ENCODE peak calls at places on chromosomes 4 and X, in seven cellular contexts. Y is Peyer's patch, D is iPS DF 6.9, B is mammary epithelial cell, U is brain microvascular endothelial cell, S is ovary, R is GM23338. C is an unnamed sample.

GRCh38 chrX:66676990-66677389 is 38.1 kb upstream of the EDA2R start:
- DNase-seq in Y (no peak), D (no peak), B (peak), U (peak), S (no peak), R (no peak), C (no peak)

GRCh38 chr4:85866508-85866907 is 391.6 kb downstream of the ARHGAP24 start:
- DNase-seq in Y (no peak), D (no peak), B (no peak), U (no peak), S (no peak), R (no peak), C (no peak)

GRCh38 chr4:134470544-134470943 is 269.0 kb upstream of the PABPC4L start:
- DNase-seq in Y (no peak), D (peak), B (no peak), U (peak), S (no peak), R (peak), C (no peak)

GRCh38 chr4:123505457-123506310 is 109.1 kb downstream of the SPRY1 start:
- DNase-seq in Y (peak), D (peak), B (no peak), U (peak), S (peak), R (peak), C (no peak)

GRCh38 chr4:24816797-24817196 is 21.4 kb downstream of the SOD3 start:
- DNase-seq in Y (no peak), D (no peak), B (no peak), U (no peak), S (no peak), R (no peak), C (no peak)

GRCh38 chrX:34893741-34894140 is 48.9 kb upstream of the FAM47B start:
- DNase-seq in Y (no peak), D (no peak), B (no peak), U (no peak), S (no peak), R (no peak), C (no peak)

GRCh38 chr4:76605099-76605563 is 170.1 kb downstream of the SHROOM3 start:
- DNase-seq in Y (no peak), D (no peak), B (no peak), U (no peak), S (no peak), R (no peak), C (no peak)

GRCh38 chr4:84849051-84849640 is 117.3 kb downstream of the WDFY3 start:
- DNase-seq in Y (no peak), D (no peak), B (no peak), U (no peak), S (no peak), R (no peak), C (no peak)

GRCh38 chrX:20571611-20572010 is 304.9 kb upstream of the RPS6KA3 start:
- DNase-seq in Y (no peak), D (no peak), B (no peak), U (no peak), S (no peak), R (peak), C (no peak)

GRCh38 chrX:153460826-153461225 is 9.6 kb downstream of the HAUS7 start:
- DNase-seq in Y (peak), D (no peak), B (no peak), U (no peak), S (peak), R (peak), C (no peak)

GRCh38 chrX:129629837-129630236 is 24.9 kb downstream of the APLN start:
- DNase-seq in Y (no peak), D (no peak), B (no peak), U (no peak), S (no peak), R (no peak), C (no peak)

GRCh38 chrX:107323786-107324492 is 117.5 kb downstream of the DNAAF6 start:
- DNase-seq in Y (no peak), D (no peak), B (no peak), U (no peak), S (no peak), R (no peak), C (no peak)

GRCh38 chr4:93174598-93174997 is 654.0 kb upstream of the ATOH1 start:
- DNase-seq in Y (no peak), D (no peak), B (no peak), U (no peak), S (no peak), R (no peak), C (no peak)

GRCh38 chrX:112832481-112833095 is 8.0 kb downstream of the AMOT start:
- DNase-seq in Y (no peak), D (no peak), B (peak), U (no peak), S (no peak), R (peak), C (no peak)

GRCh38 chr4:23903859-23904438 is 14.1 kb upstream of the PPARGC1A start:
- DNase-seq in Y (no peak), D (no peak), B (no peak), U (no peak), S (no peak), R (no peak), C (no peak)

GRCh38 chrX:145729635-145730034 is 88.0 kb upstream of the SLITRK2 start:
- DNase-seq in Y (no peak), D (no peak), B (no peak), U (peak), S (no peak), R (no peak), C (no peak)

GRCh38 chrX:151713859-151714258 is 2.0 kb upstream of the FATE1 start:
- DNase-seq in Y (no peak), D (no peak), B (peak), U (peak), S (no peak), R (peak), C (no peak)

GRCh38 chrX:133516691-133517090 is 101.4 kb upstream of the GPC4 start:
- DNase-seq in Y (no peak), D (no peak), B (no peak), U (no peak), S (peak), R (no peak), C (no peak)

GRCh38 chr4:57865264-57865663 is 755.1 kb upstream of the IGFBP7 start:
- DNase-seq in Y (no peak), D (no peak), B (no peak), U (no peak), S (no peak), R (no peak), C (no peak)

GRCh38 chrX:133608406-133608805 is 193.1 kb upstream of the GPC4 start:
- DNase-seq in Y (no peak), D (no peak), B (peak), U (no peak), S (no peak), R (no peak), C (no peak)

GRCh38 chr4:55820260-55820659 is 670 bp downstream of the EXOC1L start:
- DNase-seq in Y (no peak), D (no peak), B (no peak), U (no peak), S (no peak), R (no peak), C (no peak)

GRCh38 chr4:30671926-30672325 is 48.2 kb upstream of the PCDH7 start:
- DNase-seq in Y (no peak), D (no peak), B (no peak), U (no peak), S (no peak), R (no peak), C (no peak)

GRCh38 chrX:52363247-52363883 is 5.5 kb upstream of the XAGE2 start:
- DNase-seq in Y (no peak), D (no peak), B (no peak), U (peak), S (no peak), R (peak), C (no peak)

GRCh38 chr4:100819505-100819904 is 301.7 kb upstream of the EMCN start:
- DNase-seq in Y (no peak), D (no peak), B (no peak), U (no peak), S (no peak), R (no peak), C (no peak)

GRCh38 chr4:158446106-158446505 is 75.6 kb upstream of the RXFP1 start:
- DNase-seq in Y (no peak), D (no peak), B (peak), U (peak), S (no peak), R (no peak), C (no peak)

GRCh38 chr4:48509543-48509942 is 19.5 kb downstream of the ZAR1 start:
- DNase-seq in Y (no peak), D (no peak), B (no peak), U (no peak), S (no peak), R (no peak), C (no peak)

GRCh38 chrX:13223868-13224555 is 95.8 kb downstream of the ATXN3L start:
- DNase-seq in Y (no peak), D (no peak), B (peak), U (peak), S (no peak), R (no peak), C (no peak)

GRCh38 chr4:14513471-14513870 is 488.8 kb upstream of the CPEB2 start:
- DNase-seq in Y (no peak), D (no peak), B (no peak), U (no peak), S (no peak), R (no peak), C (no peak)

GRCh38 chr4:86181585-86181984 is 178.3 kb downstream of the MAPK10 start:
- DNase-seq in Y (no peak), D (no peak), B (no peak), U (peak), S (no peak), R (no peak), C (no peak)

GRCh38 chrX:83593634-83594294 is 85.7 kb downstream of the POU3F4 start:
- DNase-seq in Y (no peak), D (no peak), B (no peak), U (no peak), S (no peak), R (no peak), C (no peak)

GRCh38 chrX:21730011-21730410 is 27.9 kb downstream of the SMPX start:
- DNase-seq in Y (no peak), D (no peak), B (no peak), U (no peak), S (no peak), R (no peak), C (no peak)

DNA sequence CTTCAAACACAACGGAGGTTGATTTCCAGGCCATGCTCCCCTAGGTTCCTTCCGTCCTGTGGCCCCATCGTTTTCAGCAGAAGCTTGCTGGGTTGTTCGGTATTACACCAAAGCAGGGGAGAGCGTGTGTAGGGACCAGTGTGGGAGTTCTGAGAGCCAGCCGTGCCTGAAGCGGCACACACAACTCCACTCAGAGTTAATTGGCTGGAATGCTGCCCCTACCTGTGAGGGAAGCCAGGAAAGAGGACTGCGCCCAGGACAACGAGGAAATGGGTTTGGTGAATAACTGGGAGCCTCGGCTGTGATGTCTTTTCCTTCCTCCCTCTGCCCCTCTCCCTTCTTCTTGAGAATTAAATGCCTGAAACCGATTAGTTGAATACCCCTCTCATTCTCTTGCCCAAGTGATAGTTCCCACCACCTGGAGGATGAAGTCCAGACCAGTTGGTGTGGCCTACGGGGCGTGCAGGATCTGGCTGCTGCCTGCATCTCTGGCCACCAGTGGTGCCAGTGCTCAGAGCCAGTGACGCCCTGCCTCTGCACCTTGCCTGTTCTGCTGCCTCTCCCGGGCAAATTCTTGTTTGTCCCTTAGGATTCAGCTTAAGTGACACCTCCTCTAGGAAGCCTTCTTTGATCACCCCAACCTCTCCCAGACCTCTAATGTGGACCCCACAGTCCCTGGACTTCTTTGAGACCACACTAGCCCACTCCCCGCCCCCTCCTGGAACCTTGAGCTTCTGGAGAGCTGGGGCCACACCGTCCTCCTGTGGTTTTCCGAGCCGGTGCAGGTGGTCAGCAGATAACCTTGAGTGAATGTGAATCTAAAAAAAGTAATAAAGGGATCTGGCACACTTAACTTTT is 33.6 kb downstream of the TBC1D14 start:
- DNase-seq in Y (no peak), D (no peak), B (no peak), U (no peak), S (no peak), R (peak), C (no peak)
- H3K4me3 ChIP-seq in Y (peak), D (no peak), B (no peak), U (no peak), S (no peak), R (peak), C (no peak)

DNA sequence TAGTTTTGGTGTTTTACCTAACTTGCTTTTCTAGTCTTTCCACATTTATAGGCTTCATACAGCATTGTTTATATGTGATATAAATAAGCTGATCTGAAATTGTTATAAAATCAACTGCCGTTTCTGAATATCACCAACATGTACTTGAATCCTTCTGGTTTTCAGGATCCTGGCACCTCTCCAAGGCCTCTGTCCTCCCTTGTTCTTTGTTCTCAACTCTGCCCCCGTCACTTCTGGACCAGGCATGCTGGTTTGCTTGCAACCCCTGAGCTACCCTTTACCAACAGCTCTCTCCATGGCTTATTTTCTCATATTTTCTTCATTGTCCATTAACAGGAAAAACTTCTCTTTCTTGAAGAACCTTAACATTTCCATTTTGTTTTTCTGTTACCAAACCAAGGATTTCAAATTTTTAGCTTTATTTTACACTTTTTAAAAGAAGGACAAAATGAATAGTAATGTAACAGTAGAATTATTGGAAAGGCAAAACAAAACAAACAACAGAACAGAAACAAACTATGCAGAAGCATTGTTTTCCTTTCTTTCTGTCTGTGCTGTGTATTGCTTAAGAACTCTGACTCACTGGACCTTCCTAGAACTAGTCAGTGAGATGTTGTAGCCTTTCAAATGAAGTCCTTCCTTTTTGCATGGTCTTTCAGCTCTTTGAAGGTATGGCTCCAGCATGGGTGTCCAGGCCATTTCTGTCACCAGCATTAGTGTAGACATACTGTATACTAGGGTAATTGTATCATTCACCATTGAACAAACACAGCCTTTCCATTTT is 44.8 kb downstream of the BANK1 start:
- DNase-seq in Y (no peak), D (no peak), B (peak), U (peak), S (no peak), R (no peak), C (no peak)
- H3K4me3 ChIP-seq in Y (no peak), D (no peak), B (no peak), U (no peak), S (no peak), R (no peak), C (no peak)

GRCh38 chrX:19514791-19515614 is at the start of gene MAP3K15:
- DNase-seq in Y (no peak), D (no peak), B (no peak), U (no peak), S (peak), R (peak), C (no peak)

GRCh38 chrX:19512961-19513360 is 2.3 kb downstream of the MAP3K15 start:
- DNase-seq in Y (no peak), D (no peak), B (no peak), U (no peak), S (no peak), R (no peak), C (no peak)

GRCh38 chrX:19517965-19518364 is 2.7 kb upstream of the MAP3K15 start:
- DNase-seq in Y (no peak), D (no peak), B (no peak), U (no peak), S (no peak), R (no peak), C (no peak)

GRCh38 chrX:19513383-19513782 is 1.9 kb downstream of the MAP3K15 start:
- DNase-seq in Y (no peak), D (no peak), B (no peak), U (no peak), S (no peak), R (peak), C (no peak)

DNA sequence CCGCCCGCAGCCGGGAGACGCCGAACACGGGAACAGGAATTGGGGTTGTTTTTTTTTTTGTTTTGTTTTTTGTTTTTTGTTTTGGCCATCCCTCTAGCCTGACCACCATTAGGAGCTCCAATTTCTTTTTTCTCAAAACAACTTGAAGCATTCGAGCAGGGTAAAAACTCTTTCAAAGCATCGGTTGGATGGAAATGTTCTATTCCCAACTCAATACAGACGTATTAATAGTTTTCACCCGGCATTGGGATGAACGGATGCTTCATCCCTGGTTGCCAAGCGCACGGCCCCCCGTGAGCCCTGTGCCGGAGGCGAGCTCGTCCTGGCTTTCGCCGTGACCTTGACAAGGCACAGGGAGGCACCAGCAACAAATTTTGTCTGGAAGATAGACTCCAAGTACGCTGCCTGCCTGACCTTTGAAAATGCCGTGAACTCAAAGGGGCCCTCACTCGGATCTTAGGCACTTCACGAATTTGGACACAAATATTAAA is 352 bp upstream of the MAP3K15 start:
- DNase-seq in Y (no peak), D (no peak), B (no peak), U (no peak), S (no peak), R (peak), C (no peak)
- H3K4me3 ChIP-seq in Y (peak), D (peak), B (no peak), U (no peak), S (peak), R (peak), C (peak)

GRCh38 chrX:371907-372306 is 14.8 kb downstream of the PPP2R3B start:
- DNase-seq in Y (no peak), D (no peak), B (no peak), U (no peak), S (no peak), R (peak), C (no peak)
- H3K4me3 ChIP-seq in Y (no peak), D (no peak), B (no peak), U (no peak), S (no peak), R (peak), C (no peak)

GRCh38 chrX:48468693-48469691 is 1.1 kb downstream of the SLC38A5 start:
- DNase-seq in Y (peak), D (no peak), B (no peak), U (no peak), S (peak), R (peak), C (no peak)

GRCh38 chrX:48465336-48465933 is 4.6 kb downstream of the SLC38A5 start:
- DNase-seq in Y (no peak), D (no peak), B (peak), U (peak), S (no peak), R (no peak), C (no peak)

GRCh38 chrX:48466696-48467095 is 3.4 kb downstream of the SLC38A5 start:
- DNase-seq in Y (no peak), D (no peak), B (no peak), U (no peak), S (no peak), R (peak), C (no peak)

GRCh38 chrX:48468247-48468671 is 1.8 kb downstream of the SLC38A5 start:
- DNase-seq in Y (peak), D (no peak), B (no peak), U (no peak), S (peak), R (peak), C (no peak)

GRCh38 chrX:48467331-48467761 is 2.7 kb downstream of the SLC38A5 start:
- DNase-seq in Y (no peak), D (no peak), B (no peak), U (no peak), S (no peak), R (peak), C (no peak)
- H3K4me3 ChIP-seq in Y (no peak), D (no peak), B (no peak), U (peak), S (no peak), R (peak), C (peak)

GRCh38 chr4:8329560-8329858 is 60.0 kb downstream of the HTRA3 start:
- DNase-seq in Y (no peak), D (no peak), B (no peak), U (no peak), S (peak), R (no peak), C (no peak)
- H3K4me3 ChIP-seq in Y (no peak), D (no peak), B (no peak), U (no peak), S (no peak), R (no peak), C (no peak)

GRCh38 chr4:2812600-2812932 is 19.7 kb downstream of the SH3BP2 start:
- DNase-seq in Y (no peak), D (no peak), B (no peak), U (no peak), S (no peak), R (no peak), C (no peak)
- H3K4me3 ChIP-seq in Y (peak), D (no peak), B (no peak), U (peak), S (peak), R (no peak), C (peak)

GRCh38 chr4:37827802-37828321 is 1.4 kb downstream of the PGM2 start:
- DNase-seq in Y (no peak), D (no peak), B (no peak), U (no peak), S (no peak), R (no peak), C (no peak)
- H3K4me3 ChIP-seq in Y (peak), D (no peak), B (peak), U (peak), S (peak), R (peak), C (peak)

DNA sequence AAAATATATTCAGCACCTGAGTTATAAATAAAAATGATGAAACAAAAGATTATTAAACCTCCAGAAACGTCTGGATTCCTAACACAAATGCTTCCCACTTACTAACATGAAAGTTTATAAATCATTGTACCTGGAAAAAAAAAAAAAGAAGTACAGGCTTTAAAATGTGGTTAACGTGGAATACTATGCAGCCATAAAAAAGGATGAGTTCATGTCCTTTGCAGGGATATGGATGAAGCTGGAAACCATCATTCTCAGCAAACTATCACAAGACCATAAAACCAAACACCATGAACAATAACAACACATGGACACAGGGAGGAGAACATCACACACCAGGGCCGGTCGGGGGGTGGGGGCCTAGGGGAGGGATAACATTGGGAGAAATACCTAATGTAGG is 160.5 kb downstream of the ADAMTS3 start:
- DNase-seq in Y (no peak), D (no peak), B (no peak), U (no peak), S (no peak), R (no peak), C (no peak)
- H3K4me3 ChIP-seq in Y (no peak), D (no peak), B (no peak), U (no peak), S (no peak), R (no peak), C (no peak)